ENCODE peak calls at places on chromosomes 3 and 15, in nine cellular contexts. I is brain microvascular endothelial cell, B is left ventricle myocardium inferior, Y is HFFc6, U is H1, T is endothelial cell, C is cardiac muscle cell, Z is fibroblast of mammary gland, J is nephron progenitor cell. G is an unnamed sample.
A peak's percentile ranks its signal among the peaks of the same experiment; 100 is the strongest.

GRCh38 chr3:72255191-72255590 is 470.2 kb upstream of the PROK2 start:
- DNase-seq in Y (peak; percentile 60), J (peak; percentile 13), Z (peak; percentile 31), I (no peak), B (no peak), C (peak; percentile 55), T (no peak), U (no peak), G (no peak)

GRCh38 chr3:38739931-38740330 is 76.1 kb downstream of the SCN10A start:
- DNase-seq in U (no peak), J (no peak), B (no peak), Z (no peak), C (no peak), Y (no peak), T (no peak), I (no peak), G (no peak)

GRCh38 chr15:83449928-83450501 is 2.9 kb downstream of the SH3GL3 start:
- DNase-seq in I (no peak), U (no peak), Y (peak; percentile 7), C (peak; percentile 57), B (no peak), Z (peak; percentile 76), T (no peak), J (no peak), G (no peak)

GRCh38 chr3:6631376-6631775 is 229.5 kb upstream of the GRM7 start:
- DNase-seq in I (no peak), Y (no peak), U (no peak), B (no peak), C (no peak), J (no peak), Z (no peak), T (no peak), G (no peak)

GRCh38 chr15:72796515-72797337 is 13.2 kb upstream of the ADPGK start:
- DNase-seq in C (peak; percentile 71), Y (no peak), T (peak; percentile 64), B (peak; percentile 44), J (peak; percentile 74), I (no peak), U (peak; percentile 70), Z (peak; percentile 30), G (peak; percentile 69)

GRCh38 chr3:16300881-16301359 is 35.9 kb downstream of the OXNAD1 start:
- DNase-seq in C (no peak), I (no peak), T (no peak), J (no peak), Y (no peak), U (no peak), B (no peak), Z (no peak), G (no peak)

GRCh38 chr3:53123953-53124352 is 6.3 kb downstream of the RFT1 start:
- DNase-seq in I (no peak), B (no peak), U (no peak), Z (no peak), Y (no peak), T (no peak), J (no peak), C (no peak), G (no peak)

GRCh38 chr3:42734263-42734860 is 31.8 kb upstream of the HHATL start:
- DNase-seq in Y (no peak), Z (no peak), I (no peak), T (no peak), B (no peak), J (no peak), U (peak; percentile 43), C (no peak), G (no peak)

GRCh38 chr3:178982138-178982537 is 89.5 kb downstream of the ZMAT3 start:
- DNase-seq in I (no peak), C (no peak), J (no peak), U (no peak), T (no peak), Y (no peak), B (no peak), Z (peak; percentile 75), G (no peak)

GRCh38 chr3:87025636-87026035 is 34.7 kb upstream of the VGLL3 start:
- DNase-seq in Y (no peak), B (no peak), Z (peak; percentile 8), I (no peak), J (no peak), T (no peak), U (no peak), C (peak; percentile 14), G (no peak)

GRCh38 chr3:138856799-138857198 is 22.1 kb upstream of the PIK3CB start:
- DNase-seq in I (no peak), Y (no peak), Z (no peak), C (no peak), T (no peak), U (no peak), J (no peak), B (no peak), G (no peak)

GRCh38 chr3:16174389-16174788 is at the start of gene GALNT15:
- DNase-seq in T (no peak), Z (peak; percentile 100), U (no peak), Y (peak; percentile 94), I (peak; percentile 97), B (peak; percentile 86), J (peak; percentile 18), C (peak; percentile 97), G (peak; percentile 38)

GRCh38 chr3:172249039-172249438 is 199.2 kb downstream of the GHSR start:
- DNase-seq in U (no peak), Y (peak; percentile 65), B (no peak), I (peak; percentile 56), T (no peak), Z (peak; percentile 81), C (peak; percentile 53), J (no peak), G (no peak)

GRCh38 chr3:179148446-179149238 is 485 bp downstream of the PIK3CA start:
- DNase-seq in T (peak; percentile 52), C (peak; percentile 58), Y (peak; percentile 10), J (peak; percentile 66), U (peak; percentile 76), Z (peak; percentile 22), B (peak; percentile 53), I (peak; percentile 17), G (peak; percentile 65)

GRCh38 chr15:48695835-48696573 is 50.5 kb upstream of the FBN1 start:
- DNase-seq in J (no peak), I (no peak), T (no peak), Y (no peak), Z (no peak), B (no peak), C (no peak), U (no peak), G (no peak)

GRCh38 chr15:64619880-64620839 is 155.2 kb downstream of the RBPMS2 start:
- DNase-seq in I (peak; percentile 54), B (no peak), J (no peak), U (no peak), Y (peak; percentile 52), Z (peak; percentile 82), T (no peak), C (peak; percentile 64), G (no peak)

GRCh38 chr3:133742351-133743091 is 3.7 kb upstream of the TF start:
- DNase-seq in Z (peak; percentile 22), T (no peak), Y (no peak), J (no peak), U (no peak), C (peak; percentile 66), I (peak; percentile 44), B (no peak), G (no peak)

GRCh38 chr3:58270485-58270884 is 32.9 kb downstream of the ABHD6 start:
- DNase-seq in B (no peak), Y (no peak), C (no peak), Z (no peak), I (no peak), U (no peak), J (no peak), T (no peak), G (no peak)

GRCh38 chr3:197718904-197719303 is 17.8 kb downstream of the RUBCN start:
- DNase-seq in U (no peak), I (peak; percentile 94), Z (peak; percentile 91), C (peak; percentile 24), B (no peak), J (no peak), T (no peak), Y (peak; percentile 89), G (no peak)

GRCh38 chr3:183503738-183504137 is 51.8 kb downstream of the KLHL6 start:
- DNase-seq in I (no peak), Z (no peak), Y (no peak), B (no peak), C (no peak), T (no peak), U (no peak), J (no peak), G (no peak)
- TF ChIP-seq CTCF in I (peak; percentile 14), Z (no peak), Y (no peak), B (no peak), C (no peak), T (no peak), U (peak; percentile 55), J (no peak), G (no peak)

GRCh38 chr3:101638262-101638745 is 38.6 kb downstream of the ZBTB11 start:
- DNase-seq in J (peak; percentile 7), U (peak; percentile 47), B (no peak), Y (no peak), T (no peak), I (no peak), C (no peak), Z (no peak), G (no peak)
- TF ChIP-seq CTCF in J (no peak), U (no peak), B (no peak), Y (peak; percentile 28), T (no peak), I (no peak), C (no peak), Z (no peak), G (no peak)

GRCh38 chr3:154040283-154040682 is 80.9 kb upstream of the ARHGEF26 start:
- DNase-seq in Y (no peak), C (peak; percentile 35), J (no peak), I (peak; percentile 42), Z (peak; percentile 37), U (no peak), B (no peak), T (no peak), G (no peak)
- TF ChIP-seq CTCF in Y (peak; percentile 34), C (peak; percentile 41), J (peak; percentile 24), I (peak; percentile 45), Z (peak; percentile 45), U (peak; percentile 12), B (peak; percentile 32), T (peak; percentile 52), G (peak; percentile 46)

DNA sequence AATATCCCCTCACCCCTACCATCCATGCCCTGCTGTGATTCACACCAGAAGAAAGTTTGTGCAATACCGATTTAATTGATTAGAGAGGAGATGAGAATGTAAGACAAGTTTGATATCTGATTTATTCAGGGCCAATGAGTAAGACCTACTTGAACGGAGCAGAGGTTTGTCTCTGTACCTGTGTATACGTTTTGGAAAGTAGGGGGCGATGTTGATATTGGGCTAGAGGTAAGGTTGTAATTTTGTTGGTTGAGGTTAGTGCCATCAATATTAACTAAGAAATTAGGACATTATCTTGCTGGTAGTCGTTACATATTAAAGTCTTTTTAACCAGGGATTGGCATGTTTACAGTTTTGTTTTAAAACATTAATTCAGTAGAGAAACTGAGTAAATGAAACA is 20.5 kb downstream of the EAF2 start:
- DNase-seq in T (no peak), Y (no peak), I (peak; percentile 6), Z (peak; percentile 11), B (no peak), U (no peak), J (no peak), C (peak; percentile 20), G (no peak)
- TF ChIP-seq CTCF in T (peak; percentile 38), Y (peak; percentile 46), I (peak; percentile 25), Z (peak; percentile 35), B (peak; percentile 32), U (peak; percentile 70), J (peak; percentile 32), C (peak; percentile 42), G (no peak)